ENCODE peak calls at places on chromosomes 7 and 10, in four cellular contexts. D, L, X and F are unnamed samples.
A peak's percentile ranks its signal among the peaks of the same experiment; 100 is the strongest.

GRCh38 chr10:96512524-96512991 is 1.2 kb downstream of the TLL2 start:
- DNase-seq in D (no peak), L (no peak), X (no peak), F (peak; percentile 73)

GRCh38 chr7:13278020-13278419 is 590.6 kb downstream of the ARL4A start:
- DNase-seq in D (no peak), L (no peak), X (no peak), F (no peak)

GRCh38 chr10:80150172-80150571 is 17.6 kb downstream of the PLAC9 start:
- DNase-seq in D (no peak), L (no peak), X (no peak), F (no peak)

GRCh38 chr10:121774813-121775212 is 153.0 kb downstream of the ATE1 start:
- DNase-seq in D (no peak), L (no peak), X (no peak), F (no peak)

GRCh38 chr10:120538091-120538490 is 81.1 kb downstream of the PLPP4 start:
- DNase-seq in D (no peak), L (no peak), X (no peak), F (no peak)

GRCh38 chr7:150901160-150902035 is 49.1 kb downstream of the AOC1 start:
- DNase-seq in D (no peak), L (no peak), X (no peak), F (no peak)

GRCh38 chr7:42691030-42691639 is 220.7 kb downstream of the C7orf25 start:
- DNase-seq in D (peak; percentile 16), L (peak; percentile 6), X (peak; percentile 19), F (no peak)

GRCh38 chr7:1046722-1047679 is 2.7 kb downstream of the GPR146 start:
- DNase-seq in D (no peak), L (no peak), X (peak; percentile 25), F (no peak)

GRCh38 chr10:86684305-86684704 is 16.0 kb downstream of the LDB3 start:
- DNase-seq in D (no peak), L (no peak), X (peak; percentile 35), F (no peak)

GRCh38 chr7:25829663-25830062 is 322.3 kb upstream of the NFE2L3 start:
- DNase-seq in D (no peak), L (no peak), X (no peak), F (no peak)

GRCh38 chr10:23505797-23506465 is 67.1 kb downstream of the OTUD1 start:
- DNase-seq in D (no peak), L (no peak), X (no peak), F (no peak)

GRCh38 chr7:28067171-28067570 is 113.4 kb downstream of the JAZF1 start:
- DNase-seq in D (no peak), L (no peak), X (no peak), F (no peak)

GRCh38 chr10:83176901-83177300 is 962.4 kb upstream of the GHITM start:
- DNase-seq in D (no peak), L (no peak), X (no peak), F (no peak)

GRCh38 chr10:93993782-93994668 is at the start of gene PLCE1:
- DNase-seq in D (no peak), L (peak; percentile 71), X (peak; percentile 34), F (peak; percentile 62)

GRCh38 chr10:19819419-19820033 is 3.3 kb downstream of the PLXDC2 start:
- DNase-seq in D (peak; percentile 55), L (peak; percentile 20), X (peak; percentile 24), F (no peak)

GRCh38 chr7:135771961-135772638 is 23.5 kb upstream of the FAM180A start:
- DNase-seq in D (no peak), L (no peak), X (peak; percentile 30), F (no peak)

GRCh38 chr7:86846494-86847190 is 202.9 kb downstream of the GRM3 start:
- DNase-seq in D (peak; percentile 96), L (no peak), X (no peak), F (no peak)

GRCh38 chr10:33209777-33210176 is 124.7 kb downstream of the NRP1 start:
- DNase-seq in D (no peak), L (no peak), X (no peak), F (no peak)

GRCh38 chr10:63696205-63696604 is 175.0 kb downstream of the REEP3 start:
- DNase-seq in D (no peak), L (no peak), X (no peak), F (no peak)

GRCh38 chr10:43879742-43880141 is 231.1 kb upstream of the ZNF32 start:
- DNase-seq in D (no peak), L (no peak), X (no peak), F (no peak)

GRCh38 chr10:43880160-43880559 is 231.5 kb upstream of the ZNF32 start:
- DNase-seq in D (no peak), L (no peak), X (no peak), F (no peak)

GRCh38 chr10:43877001-43877400 is 228.3 kb upstream of the ZNF32 start:
- DNase-seq in D (no peak), L (no peak), X (no peak), F (no peak)

GRCh38 chr10:43879162-43879561 is 230.5 kb upstream of the ZNF32 start:
- DNase-seq in D (no peak), L (no peak), X (no peak), F (peak; percentile 14)

GRCh38 chr10:43878386-43878785 is 229.7 kb upstream of the ZNF32 start:
- DNase-seq in D (no peak), L (no peak), X (no peak), F (peak; percentile 19)
- TF ChIP-seq RNF2 in D (no peak), L (no peak), X (no peak), F (no peak)

GRCh38 chr7:2357165-2357564 is 2.5 kb downstream of the EIF3B start:
- DNase-seq in D (no peak), L (no peak), X (peak; percentile 45), F (no peak)

GRCh38 chr7:2355079-2356008 is 717 bp downstream of the EIF3B start:
- DNase-seq in D (no peak), L (peak; percentile 31), X (peak; percentile 51), F (no peak)

GRCh38 chr7:2354173-2355078 is at the start of gene EIF3B:
- DNase-seq in D (peak; percentile 87), L (peak; percentile 91), X (peak; percentile 94), F (peak; percentile 54)

GRCh38 chr7:2353113-2353512 is 1.5 kb upstream of the EIF3B start:
- DNase-seq in D (no peak), L (no peak), X (no peak), F (no peak)

GRCh38 chr7:2353650-2354172 is 916 bp upstream of the EIF3B start:
- DNase-seq in D (peak; percentile 78), L (peak; percentile 95), X (peak; percentile 94), F (peak; percentile 36)
- TF ChIP-seq RNF2 in D (peak; percentile 99), L (no peak), X (peak; percentile 95), F (no peak)

GRCh38 chr10:31304261-31304970 is 14.6 kb upstream of the ZEB1 start:
- DNase-seq in D (peak; percentile 4), L (no peak), X (no peak), F (no peak)
- TF ChIP-seq RNF2 in D (no peak), L (no peak), X (no peak), F (no peak)

GRCh38 chr10:131880016-131880590 is 20.7 kb upstream of the PPP2R2D start:
- DNase-seq in D (no peak), L (no peak), X (no peak), F (no peak)
- TF ChIP-seq RNF2 in D (no peak), L (no peak), X (no peak), F (no peak)

GRCh38 chr10:3020881-3021280 is 46.5 kb upstream of the PFKP start:
- DNase-seq in D (no peak), L (no peak), X (no peak), F (no peak)
- TF ChIP-seq RNF2 in D (no peak), L (no peak), X (no peak), F (no peak)